ENCODE peak calls at places on chromosomes 7 and 10, in four cellular contexts. H is astrocyte of the spinal cord, T is coronary artery, V is fibroblast of mammary gland. M is an unnamed sample.

GRCh38 chr10:112875474-112876267 is 74.4 kb upstream of the TCF7L2 start:
- DNase-seq in H (peak), T (no peak), V (peak), M (peak)

GRCh38 chr10:22379059-22379458 is 33.8 kb downstream of the SPAG6 start:
- DNase-seq in H (no peak), T (no peak), V (no peak), M (no peak)

GRCh38 chr10:73591935-73592699 is 975 bp upstream of the USP54 start:
- DNase-seq in H (peak), T (no peak), V (no peak), M (peak)

GRCh38 chr10:121036431-121036830 is 185.3 kb downstream of the WDR11 start:
- DNase-seq in H (no peak), T (no peak), V (no peak), M (no peak)

GRCh38 chr10:47183726-47184084 is 116.3 kb upstream of the GDF10 start:
- DNase-seq in H (no peak), T (no peak), V (peak), M (peak)

GRCh38 chr10:30435068-30435422 is 1.1 kb downstream of the MAP3K8 start:
- DNase-seq in H (no peak), T (peak), V (peak), M (peak)

GRCh38 chr7:46630031-46630430 is 709.0 kb upstream of the IGFBP3 start:
- DNase-seq in H (peak), T (no peak), V (peak), M (peak)

GRCh38 chr7:80150621-80151273 is 16.1 kb downstream of the GNAI1 start:
- DNase-seq in H (peak), T (no peak), V (peak), M (no peak)

GRCh38 chr10:71753091-71753959 is 20.0 kb downstream of the VSIR start:
- DNase-seq in H (no peak), T (no peak), V (no peak), M (no peak)

GRCh38 chr7:140342732-140343514 is 55.4 kb downstream of the SLC37A3 start:
- DNase-seq in H (no peak), T (no peak), V (peak), M (peak)

GRCh38 chr7:130207642-130208041 is at the start of gene SSMEM1:
- DNase-seq in H (peak), T (no peak), V (peak), M (peak)

GRCh38 chr10:94012834-94013830 is 19.4 kb downstream of the PLCE1 start:
- DNase-seq in H (no peak), T (no peak), V (peak), M (peak)

GRCh38 chr10:122237326-122237725 is 33.8 kb upstream of the BTBD16 start:
- DNase-seq in H (no peak), T (no peak), V (no peak), M (no peak)

GRCh38 chr10:84158549-84158948 is 15.1 kb upstream of the GPR15LG start:
- DNase-seq in H (no peak), T (no peak), V (no peak), M (no peak)

GRCh38 chr7:40922316-40922670 is 780.6 kb downstream of the INHBA start:
- DNase-seq in H (peak), T (no peak), V (peak), M (peak)

GRCh38 chr10:59580257-59580863 is 129.3 kb downstream of the SLC16A9 start:
- DNase-seq in H (peak), T (no peak), V (peak), M (peak)

GRCh38 chr7:140267381-140268226 is 90.8 kb upstream of the KDM7A start:
- DNase-seq in H (no peak), T (no peak), V (no peak), M (no peak)

GRCh38 chr10:1043532-1043995 is 5.4 kb downstream of the IDI1 start:
- DNase-seq in H (no peak), T (no peak), V (no peak), M (peak)

GRCh38 chr10:111821876-111822275 is 361.7 kb downstream of the GPAM start:
- DNase-seq in H (no peak), T (no peak), V (no peak), M (no peak)

GRCh38 chr10:114772496-114773196 is 48.9 kb upstream of the FHIP2A start:
- DNase-seq in H (peak), T (no peak), V (no peak), M (no peak)

GRCh38 chr10:119419931-119420330 is 122.6 kb downstream of the RGS10 start:
- DNase-seq in H (no peak), T (no peak), V (no peak), M (no peak)

GRCh38 chr7:27662490-27663205 is at the start of gene HIBADH:
- DNase-seq in H (peak), T (peak), V (peak), M (peak)

GRCh38 chr7:27661776-27662489 is 750 bp downstream of the HIBADH start:
- DNase-seq in H (peak), T (peak), V (peak), M (peak)

DNA sequence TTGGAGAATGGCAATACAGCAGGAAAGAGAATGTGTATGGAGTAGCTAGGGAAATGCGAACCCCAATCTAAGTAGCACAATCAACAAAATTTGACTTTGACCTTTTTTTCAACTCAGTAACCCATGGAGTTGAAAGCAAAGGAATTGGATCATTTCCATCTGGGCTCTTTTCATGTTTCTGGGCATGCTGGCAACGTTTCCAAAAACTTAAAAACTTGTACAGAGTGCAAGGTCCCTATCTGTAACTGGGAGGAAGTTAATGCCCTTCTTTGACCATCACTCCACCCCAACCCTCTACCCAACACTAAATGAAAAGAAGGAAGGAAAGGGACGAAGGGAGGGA is 1.3 kb upstream of the HIBADH start:
- DNase-seq in H (no peak), T (no peak), V (no peak), M (no peak)
- TF ChIP-seq CTCF in H (no peak), T (no peak), V (no peak), M (no peak)

DNA sequence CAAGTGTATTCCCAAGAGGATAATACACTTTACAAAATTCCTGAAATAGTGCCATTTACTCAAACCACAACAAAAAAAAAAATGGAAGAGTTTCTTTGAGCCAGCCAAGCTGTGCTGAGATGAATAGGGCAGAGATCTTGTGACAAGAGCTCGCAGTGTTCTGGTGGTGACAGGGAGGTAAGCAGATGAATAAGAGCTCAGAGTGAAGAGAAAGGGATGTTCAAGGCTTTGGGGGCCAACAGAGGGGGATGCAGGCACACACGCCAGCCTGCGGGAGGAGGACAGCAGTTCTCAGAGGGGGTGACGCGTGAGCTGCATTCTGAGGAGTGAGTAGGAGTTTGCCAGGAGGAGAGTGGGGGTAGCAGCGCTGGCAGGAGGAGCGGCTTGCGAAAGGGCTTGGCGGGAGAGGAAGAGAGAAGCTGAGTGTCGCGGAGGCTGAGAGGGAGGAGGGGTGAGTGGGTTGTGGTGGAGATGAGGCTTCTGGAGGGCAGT is 194.4 kb upstream of the IMMP2L start:
- DNase-seq in H (peak), T (peak), V (peak), M (peak)
- H3K4me3 ChIP-seq in H (no peak), T (peak), V (peak), M (no peak)

GRCh38 chr7:28790467-28790866 is 167.7 kb downstream of the TRIL start:
- DNase-seq in H (no peak), T (no peak), V (no peak), M (no peak)
- TF ChIP-seq CTCF in H (no peak), T (no peak), V (no peak), M (no peak)

GRCh38 chr7:107045195-107045960 is 873 bp downstream of the PRKAR2B start:
- DNase-seq in H (no peak), T (no peak), V (no peak), M (no peak)

GRCh38 chr7:107043916-107044346 is 574 bp upstream of the PRKAR2B start:
- DNase-seq in H (no peak), T (no peak), V (no peak), M (peak)

GRCh38 chr7:107046511-107047259 is 2.2 kb downstream of the PRKAR2B start:
- DNase-seq in H (no peak), T (no peak), V (no peak), M (no peak)

GRCh38 chr7:107044347-107045194 is at the start of gene PRKAR2B:
- DNase-seq in H (peak), T (peak), V (peak), M (peak)

DNA sequence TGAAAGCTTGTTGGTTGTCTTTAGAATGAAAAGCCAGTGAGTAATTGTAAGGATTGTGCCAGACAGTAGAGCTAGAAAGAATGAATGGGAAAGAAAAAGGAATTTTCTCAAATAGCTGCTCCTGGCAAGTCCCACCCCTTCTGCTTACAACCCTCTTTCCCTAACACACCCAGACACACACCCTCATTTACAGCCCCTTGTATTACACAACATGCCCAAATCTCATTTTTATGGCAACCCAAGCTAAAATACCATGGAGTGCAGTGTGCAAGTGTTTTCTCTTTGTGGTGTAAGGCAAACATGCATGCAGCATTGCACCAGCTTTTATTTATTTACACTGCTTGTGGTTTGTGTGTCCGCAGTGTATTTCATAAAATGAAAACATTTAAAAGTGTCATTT is 1.5 kb downstream of the PRKAR2B start:
- DNase-seq in H (peak), T (no peak), V (no peak), M (peak)
- H3K4me3 ChIP-seq in H (no peak), T (peak), V (no peak), M (no peak)

GRCh38 chr7:42385912-42386311 is 148.9 kb upstream of the GLI3 start:
- DNase-seq in H (no peak), T (no peak), V (no peak), M (no peak)
- TF ChIP-seq CTCF in H (peak), T (no peak), V (peak), M (peak)

GRCh38 chr7:77542399-77542798 is 5.3 kb downstream of the PTPN12 start:
- DNase-seq in H (no peak), T (no peak), V (peak), M (peak)

GRCh38 chr7:77544523-77544922 is 7.4 kb downstream of the PTPN12 start:
- DNase-seq in H (no peak), T (no peak), V (no peak), M (no peak)

GRCh38 chr7:77540402-77540822 is 3.3 kb downstream of the PTPN12 start:
- DNase-seq in H (no peak), T (no peak), V (no peak), M (no peak)

GRCh38 chr7:77542895-77543294 is 5.8 kb downstream of the PTPN12 start:
- DNase-seq in H (no peak), T (no peak), V (no peak), M (no peak)

GRCh38 chr7:77543910-77544309 is 6.8 kb downstream of the PTPN12 start:
- DNase-seq in H (no peak), T (no peak), V (no peak), M (no peak)
- H3K4me3 ChIP-seq in H (no peak), T (no peak), V (no peak), M (no peak)

M was measured in fibroblast of the aortic adventitia.